ENCODE peak calls at places on chromosomes 6 and 20, in ten cellular contexts. X is body of pancreas; V is aorta; C is Panc1; S is left lung; P is CD4-positive, alpha-beta memory T cell; O is effector memory CD4-positive, alpha-beta T cell; N is GM23248; H is transverse colon; K is mucosa of descending colon. M is an unnamed sample.
A peak's percentile ranks its signal among the peaks of the same experiment; 100 is the strongest.

GRCh38 chr6:139996253-139996834 is 621.9 kb upstream of the CITED2 start:
- DNase-seq in N (peak; percentile 13), V (no peak), C (no peak), K (no peak), O (no peak), S (no peak), H (no peak), X (peak; percentile 27), P (peak; percentile 4), M (no peak)

GRCh38 chr20:32582659-32583580 is 2.2 kb downstream of the NOL4L start:
- DNase-seq in H (peak; percentile 33), X (no peak), S (no peak), K (no peak), C (no peak), N (peak; percentile 48), O (no peak), V (no peak), P (peak; percentile 23), M (no peak)

GRCh38 chr6:151806757-151807512 is 547 bp upstream of the ESR1 start:
- DNase-seq in C (no peak), H (no peak), P (no peak), O (no peak), X (no peak), K (no peak), V (no peak), S (no peak), N (peak; percentile 4), M (no peak)

GRCh38 chr6:21083708-21084107 is 509.8 kb upstream of the SOX4 start:
- DNase-seq in C (no peak), H (no peak), S (no peak), V (no peak), X (no peak), N (no peak), P (no peak), K (no peak), O (no peak), M (no peak)

GRCh38 chr20:46814366-46815232 is 80.0 kb upstream of the EYA2 start:
- DNase-seq in V (no peak), X (no peak), O (no peak), C (peak; percentile 57), K (no peak), H (no peak), P (no peak), N (peak; percentile 95), S (no peak), M (peak; percentile 29)

GRCh38 chr6:33082702-33083101 is 6.9 kb downstream of the HLA-DPB1 start:
- DNase-seq in X (peak; percentile 60), S (no peak), O (no peak), P (no peak), K (no peak), V (no peak), C (no peak), H (peak; percentile 35), N (peak; percentile 67), M (no peak)

GRCh38 chr6:82364087-82365010 is 732 bp downstream of the TPBG start:
- DNase-seq in K (peak; percentile 68), O (no peak), H (peak; percentile 46), C (no peak), X (peak; percentile 55), P (peak; percentile 3), S (peak; percentile 48), V (peak; percentile 90), N (peak; percentile 85), M (peak; percentile 55)

GRCh38 chr6:40398810-40399477 is 188.2 kb downstream of the LRFN2 start:
- DNase-seq in S (no peak), H (no peak), V (no peak), X (no peak), C (no peak), K (no peak), P (no peak), O (no peak), N (no peak), M (no peak)

GRCh38 chr6:78513856-78514255 is 353.5 kb upstream of the IRAK1BP1 start:
- DNase-seq in O (no peak), P (no peak), V (no peak), H (no peak), N (no peak), C (no peak), X (no peak), K (no peak), S (no peak), M (no peak)

GRCh38 chr20:15942130-15942529 is 631.1 kb downstream of the KIF16B start:
- DNase-seq in P (no peak), X (no peak), K (no peak), N (peak; percentile 1), S (no peak), O (no peak), H (no peak), V (no peak), C (no peak), M (no peak)

DNA sequence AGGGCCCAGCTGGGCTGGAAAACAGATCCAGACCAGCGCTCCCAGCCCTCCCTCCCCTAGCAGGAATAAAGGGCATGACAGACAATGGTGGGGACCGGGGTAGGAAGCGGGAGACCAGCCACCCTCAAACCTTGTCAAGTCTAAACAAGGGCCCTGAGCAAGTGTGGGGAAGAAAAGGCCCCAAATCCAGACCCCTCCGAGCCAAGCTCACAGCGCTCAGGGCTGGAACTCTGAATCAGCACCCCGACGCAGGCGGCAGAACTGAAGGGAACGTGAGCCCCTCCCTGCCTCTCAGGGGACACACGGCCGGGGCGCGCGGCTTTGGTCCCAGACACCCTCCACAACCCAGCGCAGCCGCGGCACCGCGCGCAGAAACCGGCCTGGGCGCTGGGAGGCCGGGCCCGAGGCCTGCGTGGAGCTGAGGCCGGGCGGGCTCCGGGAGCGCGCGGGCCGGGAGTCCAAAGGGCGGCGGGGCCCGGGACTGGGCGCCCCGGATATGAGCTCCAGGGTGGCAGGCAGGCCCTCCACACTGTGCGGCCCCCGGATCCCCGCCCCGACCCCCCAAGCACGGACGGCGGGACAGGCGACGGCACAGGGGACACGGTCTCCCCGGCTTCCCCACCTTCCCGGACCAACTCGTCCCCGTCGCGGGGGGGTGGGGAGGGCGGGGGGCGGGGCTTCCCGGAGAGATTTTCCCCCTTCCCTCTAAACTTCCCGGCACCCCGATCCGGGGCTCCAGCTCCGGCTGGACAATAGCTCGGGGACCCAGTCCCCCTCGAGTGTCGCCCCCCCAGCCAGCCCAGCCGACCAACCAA is 636 bp downstream of the TEAD3 start:
- DNase-seq in P (no peak), V (peak; percentile 88), X (peak; percentile 49), C (no peak), O (no peak), S (no peak), H (peak; percentile 58), K (peak; percentile 77), N (peak; percentile 77), M (no peak)
- H3K4me1 ChIP-seq in P (peaks cover 10% of the 10 kb centered on the region), V (no peaks in the 10 kb centered on the region), X (peaks cover 45% of the 10 kb centered on the region), C (peaks cover 15% of the 10 kb centered on the region), O (peaks cover 10% of the 10 kb centered on the region), S (peaks cover 16% of the 10 kb centered on the region), H (peaks cover 16% of the 10 kb centered on the region), K (peaks cover 40% of the 10 kb centered on the region), N (peaks cover 8% of the 10 kb centered on the region), M (peaks cover 35% of the 10 kb centered on the region)

DNA sequence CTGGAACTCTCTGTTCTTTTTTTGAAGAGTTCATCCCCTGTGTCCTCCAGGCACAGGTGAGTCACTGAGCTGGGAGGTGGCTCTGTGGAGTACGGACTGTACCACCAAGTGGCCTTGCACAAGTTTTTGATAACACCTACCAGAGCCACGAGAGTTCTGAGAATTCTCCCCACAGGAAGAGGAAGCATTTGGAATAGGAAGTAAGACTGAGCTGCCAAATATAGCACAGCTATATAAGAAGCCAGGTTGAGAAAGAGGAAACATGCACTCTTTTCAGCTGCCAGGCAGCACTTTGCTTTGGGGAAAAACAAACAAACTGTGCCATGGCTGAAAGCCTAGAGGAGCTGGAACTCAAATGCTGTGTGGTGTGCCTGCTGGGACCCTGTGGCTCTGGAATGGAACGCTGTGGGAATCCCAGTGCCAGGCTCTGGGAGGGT is 70.8 kb upstream of the RIPOR2 start:
- DNase-seq in O (peak; percentile 29), H (peak; percentile 57), P (peak; percentile 30), K (peak; percentile 65), X (peak; percentile 87), S (peak; percentile 76), V (no peak), C (no peak), N (peak; percentile 62), M (peak; percentile 79)
- H3K4me1 ChIP-seq in O (peaks cover 40% of the 10 kb centered on the region), H (peaks cover 9% of the 10 kb centered on the region), P (peaks cover 73% of the 10 kb centered on the region), K (peaks cover 18% of the 10 kb centered on the region), X (peaks cover 20% of the 10 kb centered on the region), S (peaks cover 11% of the 10 kb centered on the region), V (peaks cover 1% of the 10 kb centered on the region), C (no peaks in the 10 kb centered on the region), N (peaks cover 42% of the 10 kb centered on the region), M (no peaks in the 10 kb centered on the region)

DNA sequence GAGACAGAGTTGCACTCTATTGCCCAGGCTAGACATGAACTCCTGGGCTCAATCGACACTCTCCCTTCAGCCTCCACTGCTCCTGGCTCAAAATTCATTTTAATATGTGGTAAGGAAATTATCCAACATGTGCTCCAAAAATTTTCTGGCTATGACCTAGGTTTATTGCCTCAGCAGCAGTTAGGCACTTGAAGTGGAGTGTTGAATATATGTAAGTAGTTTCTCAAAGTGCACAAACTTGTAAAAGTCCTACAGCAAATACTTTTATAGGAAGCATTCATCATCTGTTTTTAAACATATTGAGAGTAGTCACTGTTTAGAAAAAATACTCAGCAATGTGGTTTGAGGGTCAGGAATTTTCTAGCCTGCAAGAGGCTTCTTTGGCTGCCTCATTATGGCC is 13.2 kb downstream of the FILIP1 start:
- DNase-seq in V (no peak), K (no peak), O (no peak), P (no peak), S (no peak), X (no peak), C (no peak), N (no peak), H (no peak), M (no peak)
- H3K4me1 ChIP-seq in V (peaks cover 9% of the 10 kb centered on the region), K (no peaks in the 10 kb centered on the region), O (no peaks in the 10 kb centered on the region), P (no peaks in the 10 kb centered on the region), S (peaks cover 20% of the 10 kb centered on the region), X (no peaks in the 10 kb centered on the region), C (no peaks in the 10 kb centered on the region), N (peaks cover 15% of the 10 kb centered on the region), H (no peaks in the 10 kb centered on the region), M (no peaks in the 10 kb centered on the region)

GRCh38 chr6:113921299-113921904 is 49.5 kb downstream of the HDAC2 start:
- DNase-seq in P (no peak), V (no peak), C (no peak), O (no peak), X (no peak), H (no peak), K (no peak), N (no peak), S (no peak), M (no peak)

GRCh38 chr6:113924199-113924791 is 46.7 kb downstream of the HDAC2 start:
- DNase-seq in S (no peak), O (no peak), P (no peak), C (no peak), H (no peak), K (no peak), N (no peak), X (no peak), V (no peak), M (no peak)

GRCh38 chr6:113930183-113930582 is 40.8 kb downstream of the HDAC2 start:
- DNase-seq in N (no peak), X (no peak), O (no peak), S (no peak), K (no peak), C (no peak), V (no peak), H (no peak), P (no peak), M (no peak)

DNA sequence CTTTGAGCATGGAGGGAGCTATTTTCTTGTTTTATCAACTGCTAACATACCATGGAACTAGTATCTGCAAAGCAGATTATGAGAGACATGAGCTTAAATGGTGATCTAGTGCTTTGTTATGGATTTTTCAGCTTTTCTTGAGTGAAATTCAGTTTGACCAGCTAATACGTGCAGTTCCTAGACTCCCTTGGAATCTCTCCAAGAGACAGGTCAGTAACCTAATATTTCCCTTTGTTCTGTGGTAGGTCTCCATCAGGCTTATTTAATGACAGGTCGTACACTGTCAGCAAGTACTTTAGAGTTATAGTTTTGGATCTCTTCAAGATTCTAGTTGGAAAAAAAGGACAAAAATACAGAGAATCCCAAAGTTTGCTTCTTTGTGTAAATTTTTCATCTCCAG is 43.9 kb downstream of the HDAC2 start:
- DNase-seq in X (no peak), S (no peak), H (no peak), V (no peak), K (no peak), N (no peak), P (no peak), C (no peak), O (no peak), M (no peak)
- H3K4me1 ChIP-seq in X (no peaks in the 10 kb centered on the region), S (no peaks in the 10 kb centered on the region), H (no peaks in the 10 kb centered on the region), V (no peaks in the 10 kb centered on the region), K (no peaks in the 10 kb centered on the region), N (no peaks in the 10 kb centered on the region), P (no peaks in the 10 kb centered on the region), C (no peaks in the 10 kb centered on the region), O (no peaks in the 10 kb centered on the region), M (no peaks in the 10 kb centered on the region)